ENCODE peak calls at places on chromosomes 13 and 19, in four cellular contexts. One of them, this sample, is unnamed.

GRCh38 chr13:63124863-63125262 is 1709.2 kb upstream of the PCDH20 start:
- DNase-seq in AG10803: peak
- DNase-seq in cardiac septum: no peak
- DNase-seq in RPMI7951: peak
- DNase-seq in this sample: peak

GRCh38 chr19:28497137-28497536 is 715.8 kb downstream of the UQCRFS1 start:
- DNase-seq in AG10803: no peak
- DNase-seq in cardiac septum: no peak
- DNase-seq in RPMI7951: peak
- DNase-seq in this sample: no peak

GRCh38 chr19:33271246-33272021 is 30.9 kb downstream of the CEBPA start:
- DNase-seq in AG10803: no peak
- DNase-seq in cardiac septum: no peak
- DNase-seq in RPMI7951: no peak
- DNase-seq in this sample: no peak

GRCh38 chr13:46926856-46927625 is 30.2 kb upstream of the HTR2A start:
- DNase-seq in AG10803: peak
- DNase-seq in cardiac septum: no peak
- DNase-seq in RPMI7951: no peak
- DNase-seq in this sample: peak

GRCh38 chr13:38418286-38418685 is 68.6 kb downstream of the UFM1 start:
- DNase-seq in AG10803: peak
- DNase-seq in cardiac septum: no peak
- DNase-seq in RPMI7951: no peak
- DNase-seq in this sample: no peak

GRCh38 chr19:51389143-51389542 is 1.2 kb downstream of the C19orf84 start:
- DNase-seq in AG10803: no peak
- DNase-seq in cardiac septum: no peak
- DNase-seq in RPMI7951: no peak
- DNase-seq in this sample: no peak

GRCh38 chr13:111844682-111845081 is 222.3 kb upstream of the SOX1 start:
- DNase-seq in AG10803: no peak
- DNase-seq in cardiac septum: peak
- DNase-seq in RPMI7951: no peak
- DNase-seq in this sample: no peak

GRCh38 chr13:100984349-100984748 is 309.8 kb upstream of the TMTC4 start:
- DNase-seq in AG10803: no peak
- DNase-seq in cardiac septum: no peak
- DNase-seq in RPMI7951: no peak
- DNase-seq in this sample: no peak

GRCh38 chr19:892243-892996 is 567 bp downstream of the MED16 start:
- DNase-seq in AG10803: no peak
- DNase-seq in cardiac septum: no peak
- DNase-seq in RPMI7951: no peak
- DNase-seq in this sample: no peak

GRCh38 chr19:3682741-3683404 is 17.4 kb downstream of the PIP5K1C start:
- DNase-seq in AG10803: no peak
- DNase-seq in cardiac septum: no peak
- DNase-seq in RPMI7951: no peak
- DNase-seq in this sample: no peak

GRCh38 chr19:47444388-47444821 is 25.1 kb upstream of the MEIS3 start:
- DNase-seq in AG10803: no peak
- DNase-seq in cardiac septum: no peak
- DNase-seq in RPMI7951: no peak
- DNase-seq in this sample: peak

GRCh38 chr13:75222031-75222430 is 259.9 kb downstream of the TBC1D4 start:
- DNase-seq in AG10803: peak
- DNase-seq in cardiac septum: no peak
- DNase-seq in RPMI7951: no peak
- DNase-seq in this sample: no peak

GRCh38 chr19:47723573-47723923 is 10.3 kb downstream of the EHD2 start:
- DNase-seq in AG10803: peak
- DNase-seq in cardiac septum: no peak
- DNase-seq in RPMI7951: peak
- DNase-seq in this sample: peak

GRCh38 chr19:40323705-40324104 is 24.5 kb downstream of the C19orf47 start:
- DNase-seq in AG10803: no peak
- DNase-seq in cardiac septum: no peak
- DNase-seq in RPMI7951: no peak
- DNase-seq in this sample: no peak

GRCh38 chr13:64529874-64530485 is 2700.2 kb downstream of the PCDH9 start:
- DNase-seq in AG10803: no peak
- DNase-seq in cardiac septum: no peak
- DNase-seq in RPMI7951: peak
- DNase-seq in this sample: peak

GRCh38 chr13:20270163-20270865 is 38.2 kb upstream of the GJB6 start:
- DNase-seq in AG10803: no peak
- DNase-seq in cardiac septum: no peak
- DNase-seq in RPMI7951: peak
- DNase-seq in this sample: no peak

GRCh38 chr19:7801020-7801570 is 28.9 kb upstream of the EVI5L start:
- DNase-seq in AG10803: no peak
- DNase-seq in cardiac septum: no peak
- DNase-seq in RPMI7951: no peak
- DNase-seq in this sample: no peak

GRCh38 chr19:1098177-1099051 is 3.2 kb upstream of the POLR2E start:
- DNase-seq in AG10803: peak
- DNase-seq in cardiac septum: no peak
- DNase-seq in RPMI7951: no peak
- DNase-seq in this sample: no peak

GRCh38 chr13:48631441-48631840 is 22.3 kb upstream of the CYSLTR2 start:
- DNase-seq in AG10803: peak
- DNase-seq in cardiac septum: no peak
- DNase-seq in RPMI7951: no peak
- DNase-seq in this sample: no peak

GRCh38 chr13:95367309-95367843 is 66.1 kb upstream of the ABCC4 start:
- DNase-seq in AG10803: peak
- DNase-seq in cardiac septum: no peak
- DNase-seq in RPMI7951: peak
- DNase-seq in this sample: no peak

GRCh38 chr13:94711561-94712286 is 621 bp downstream of the SOX21 start:
- DNase-seq in AG10803: peak
- DNase-seq in cardiac septum: no peak
- DNase-seq in RPMI7951: peak
- DNase-seq in this sample: no peak

GRCh38 chr19:6472713-6473112 is 8.6 kb downstream of the CRB3 start:
- DNase-seq in AG10803: no peak
- DNase-seq in cardiac septum: no peak
- DNase-seq in RPMI7951: no peak
- DNase-seq in this sample: no peak

GRCh38 chr13:45196622-45197021 is 4.2 kb downstream of the KCTD4 start:
- DNase-seq in AG10803: peak
- DNase-seq in cardiac septum: no peak
- DNase-seq in RPMI7951: peak
- DNase-seq in this sample: peak

GRCh38 chr19:10228925-10229324 is 2.2 kb downstream of the S1PR2 start:
- DNase-seq in AG10803: peak
- DNase-seq in cardiac septum: no peak
- DNase-seq in RPMI7951: peak
- DNase-seq in this sample: no peak

GRCh38 chr13:50376895-50377575 is 361.8 kb downstream of the KCNRG start:
- DNase-seq in AG10803: no peak
- DNase-seq in cardiac septum: no peak
- DNase-seq in RPMI7951: no peak
- DNase-seq in this sample: peak

GRCh38 chr19:39444598-39445257 is 654 bp upstream of the SUPT5H start:
- DNase-seq in AG10803: peak
- DNase-seq in cardiac septum: no peak
- DNase-seq in RPMI7951: peak
- DNase-seq in this sample: no peak